ENCODE peak calls at places on chromosomes 4 and X, in seven cellular contexts. U is left ventricle myocardium inferior, T is fibroblast of mammary gland, C is NCI-H774, L is NCI-H1105, Z is amygdala, I is progenitor cell of endocrine pancreas. V is an unnamed sample.

GRCh38 chr4:83250666-83251065 is 33.9 kb downstream of the COQ2 start:
- DNase-seq in T (no peak), U (no peak), I (no peak), L (no peak), C (no peak), Z (no peak), V (no peak)

GRCh38 chrX:33987458-33987857 is 144.7 kb downstream of the FAM47A start:
- DNase-seq in T (no peak), C (no peak), Z (no peak), U (no peak), I (no peak), L (no peak), V (no peak)

GRCh38 chr4:31187979-31188378 is 467.8 kb downstream of the PCDH7 start:
- DNase-seq in L (no peak), C (no peak), U (no peak), I (no peak), Z (no peak), T (no peak), V (no peak)

GRCh38 chrX:44265559-44265958 is 77.9 kb downstream of the EFHC2 start:
- DNase-seq in I (no peak), Z (no peak), T (no peak), L (no peak), U (no peak), C (no peak), V (no peak)

GRCh38 chr4:115323106-115323684 is 209.8 kb upstream of the NDST4 start:
- DNase-seq in I (no peak), T (no peak), C (peak), U (no peak), Z (no peak), L (peak), V (peak)

GRCh38 chr4:25608644-25609043 is 47.0 kb upstream of the SLC34A2 start:
- DNase-seq in C (no peak), Z (no peak), I (no peak), U (no peak), L (no peak), T (no peak), V (no peak)

GRCh38 chr4:42561031-42561430 is 95.9 kb downstream of the ATP8A1 start:
- DNase-seq in U (no peak), I (no peak), Z (no peak), L (no peak), C (no peak), T (no peak), V (no peak)

GRCh38 chr4:184845367-184846011 is 19.7 kb upstream of the ACSL1 start:
- DNase-seq in T (peak), Z (no peak), I (no peak), L (no peak), C (no peak), U (no peak), V (no peak)

GRCh38 chr4:87419578-87420249 is 2.7 kb upstream of the NUDT9 start:
- DNase-seq in I (no peak), U (no peak), T (no peak), Z (no peak), L (no peak), C (no peak), V (no peak)

GRCh38 chr4:86089924-86090323 is 269.9 kb downstream of the MAPK10 start:
- DNase-seq in Z (no peak), U (no peak), C (no peak), T (no peak), L (no peak), I (no peak), V (no peak)

GRCh38 chr4:3530663-3531254 is 1.5 kb downstream of the LRPAP1 start:
- DNase-seq in L (no peak), T (no peak), I (no peak), U (no peak), Z (no peak), C (no peak), V (no peak)

GRCh38 chr4:139768913-139769312 is 103.3 kb downstream of the MGST2 start:
- DNase-seq in T (peak), Z (no peak), L (no peak), U (no peak), I (no peak), C (no peak), V (no peak)

GRCh38 chrX:47751670-47752069 is 85.0 kb upstream of the ZNF81 start:
- DNase-seq in L (peak), T (peak), U (peak), Z (no peak), I (no peak), C (no peak), V (no peak)

GRCh38 chrX:43817454-43817853 is 64.8 kb downstream of the MAOB start:
- DNase-seq in C (no peak), T (no peak), Z (no peak), L (no peak), U (no peak), I (no peak), V (no peak)

GRCh38 chr4:25823632-25824031 is 39.2 kb downstream of the SEL1L3 start:
- DNase-seq in Z (no peak), I (no peak), L (no peak), U (no peak), T (no peak), C (peak), V (no peak)

GRCh38 chrX:13080128-13080795 is 35.8 kb upstream of the FAM9C start:
- DNase-seq in C (no peak), L (no peak), U (no peak), I (no peak), Z (no peak), T (no peak), V (no peak)

GRCh38 chrX:139194571-139195280 is 335.8 kb upstream of the F9 start:
- DNase-seq in Z (no peak), I (no peak), L (no peak), C (no peak), U (no peak), T (no peak), V (no peak)

GRCh38 chr4:87026795-87027495 is 92.1 kb downstream of the AFF1 start:
- DNase-seq in I (no peak), Z (no peak), L (no peak), U (no peak), T (no peak), C (no peak), V (no peak)

GRCh38 chr4:98601719-98602118 is 56.7 kb downstream of the TSPAN5 start:
- DNase-seq in T (peak), Z (no peak), U (no peak), I (no peak), C (no peak), L (no peak), V (no peak)

GRCh38 chr4:71209161-71209560 is 129.7 kb upstream of the SLC4A4 start:
- DNase-seq in Z (no peak), U (no peak), I (no peak), T (peak), L (no peak), C (no peak), V (no peak)

GRCh38 chr4:67327245-67327860 is 217.9 kb downstream of the CENPC start:
- DNase-seq in T (peak), I (peak), C (peak), U (no peak), Z (peak), L (peak), V (peak)

GRCh38 chr4:56252561-56253152 is 134.6 kb downstream of the AASDH start:
- DNase-seq in U (no peak), I (no peak), C (no peak), T (no peak), L (no peak), Z (no peak), V (no peak)

GRCh38 chr4:41022116-41022515 is 192.2 kb downstream of the APBB2 start:
- DNase-seq in L (no peak), Z (no peak), I (no peak), T (peak), C (no peak), U (no peak), V (no peak)

GRCh38 chr4:73989031-73989430 is 1.0 kb upstream of the PPBP start:
- DNase-seq in Z (no peak), I (no peak), C (no peak), U (no peak), L (no peak), T (no peak), V (no peak)

GRCh38 chrX:130395341-130395740 is 6.4 kb upstream of the RBMX2 start:
- DNase-seq in U (no peak), Z (no peak), C (no peak), T (no peak), L (no peak), I (no peak), V (no peak)

GRCh38 chrX:149511081-149511480 is 6.0 kb upstream of the IDS start:
- DNase-seq in T (peak), L (no peak), I (no peak), C (no peak), Z (no peak), U (no peak), V (no peak)

GRCh38 chr4:83618991-83619390 is 83.1 kb downstream of the GPAT3 start:
- DNase-seq in U (no peak), C (no peak), T (peak), L (no peak), I (no peak), Z (no peak), V (no peak)

GRCh38 chr4:25950476-25951389 is 36.7 kb downstream of the SMIM20 start:
- DNase-seq in U (no peak), Z (no peak), L (no peak), I (no peak), T (no peak), C (no peak), V (no peak)

GRCh38 chrX:28787206-28787605 is 200.0 kb downstream of the IL1RAPL1 start:
- DNase-seq in C (no peak), L (no peak), I (no peak), U (no peak), Z (no peak), T (peak), V (no peak)

GRCh38 chrX:108316456-108316855 is 121.8 kb downstream of the COL4A6 start:
- DNase-seq in Z (no peak), T (no peak), U (no peak), L (no peak), C (no peak), I (no peak), V (no peak)

GRCh38 chrX:118226060-118226428 is 109.4 kb upstream of the KLHL13 start:
- DNase-seq in Z (no peak), L (peak), C (peak), I (no peak), T (peak), U (no peak), V (peak)

GRCh38 chr4:142567199-142567598 is 278.9 kb downstream of the INPP4B start:
- DNase-seq in I (no peak), Z (no peak), C (no peak), T (no peak), U (no peak), L (no peak), V (no peak)

GRCh38 chrX:74923942-74924448 is 1.3 kb downstream of the NEXMIF start:
- DNase-seq in I (no peak), T (no peak), L (no peak), C (peak), Z (peak), U (no peak), V (no peak)

GRCh38 chr4:45939056-45939455 is 184.8 kb downstream of the GABRG1 start:
- DNase-seq in T (no peak), U (no peak), I (no peak), L (no peak), Z (no peak), C (no peak), V (no peak)

GRCh38 chr4:84366111-84366510 is 133.0 kb downstream of the NKX6-1 start:
- DNase-seq in U (no peak), C (no peak), L (no peak), T (no peak), Z (no peak), I (no peak), V (no peak)

GRCh38 chr4:6582889-6583504 is 8.0 kb downstream of the MAN2B2 start:
- DNase-seq in U (no peak), I (no peak), C (no peak), L (no peak), T (peak), Z (no peak), V (no peak)

GRCh38 chrX:49041683-49042529 is 1.3 kb downstream of the TFE3 start:
- DNase-seq in C (no peak), Z (no peak), L (no peak), T (peak), I (no peak), U (peak), V (no peak)

GRCh38 chr4:37528161-37528560 is 158.0 kb downstream of the RELL1 start:
- DNase-seq in T (no peak), C (no peak), Z (no peak), U (no peak), I (no peak), L (no peak), V (no peak)

GRCh38 chr4:78057600-78058560 is 757 bp downstream of the FRAS1 start:
- DNase-seq in L (no peak), T (peak), I (peak), U (peak), Z (peak), C (no peak), V (no peak)